ENCODE peak calls at places on chromosomes 1 and 21, in eight cellular contexts. C, D, V, S, X, P, N and F are unnamed samples.

GRCh38 chr1:116359060-116359830 is 13.8 kb upstream of the ATP1A1 start:
- DNase-seq in C (no peak), X (no peak), V (peak), S (no peak), N (no peak), P (no peak), D (no peak), F (no peak)

GRCh38 chr1:83827731-83828130 is 171.2 kb downstream of the TTLL7 start:
- DNase-seq in D (no peak), C (no peak), N (no peak), S (no peak), P (no peak), V (no peak), X (no peak), F (no peak)

GRCh38 chr1:37064059-37064458 is 29.7 kb upstream of the GRIK3 start:
- DNase-seq in S (no peak), D (no peak), P (no peak), C (no peak), N (no peak), X (no peak), V (no peak), F (no peak)

GRCh38 chr1:16628361-16629111 is 15.2 kb upstream of the NBPF1 start:
- DNase-seq in X (peak), V (no peak), C (no peak), D (no peak), N (peak), S (peak), P (no peak), F (no peak)

GRCh38 chr1:162954824-162955223 is 93.8 kb upstream of the CCDC190 start:
- DNase-seq in X (no peak), P (no peak), C (no peak), D (no peak), V (peak), N (no peak), S (no peak), F (no peak)

GRCh38 chr21:28793043-28793442 is 199.6 kb downstream of the LTN1 start:
- DNase-seq in S (no peak), P (peak), V (peak), X (no peak), N (no peak), C (peak), D (no peak), F (peak)

GRCh38 chr1:224329842-224330753 is at the start of gene NVL:
- DNase-seq in X (peak), N (peak), D (peak), P (peak), S (peak), C (peak), V (peak), F (peak)

GRCh38 chr1:223102797-223103533 is 40.1 kb downstream of the TLR5 start:
- DNase-seq in X (no peak), C (no peak), P (no peak), D (no peak), V (no peak), N (no peak), S (no peak), F (no peak)

GRCh38 chr1:195096051-195096521 is 1512.2 kb downstream of the KCNT2 start:
- DNase-seq in C (no peak), P (no peak), N (no peak), V (no peak), D (no peak), S (peak), X (no peak), F (no peak)